ENCODE peak calls at places on chromosomes 11 and 22, in six cellular contexts. One of them, this sample, is unnamed.

GRCh38 chr11:76588455-76589325 is 81.9 kb downstream of the LRRC32 start:
- DNase-seq in AG10803: no peak
- DNase-seq in right cardiac atrium: peak; percentile 80
- DNase-seq in COLO829: no peak
- DNase-seq in CD8-positive, alpha-beta memory T cell: no peak
- DNase-seq in RCC 7860: no peak
- DNase-seq in this sample: no peak

GRCh38 chr22:23824476-23825245 is 14.1 kb downstream of the DERL3 start:
- DNase-seq in AG10803: no peak
- DNase-seq in right cardiac atrium: no peak
- DNase-seq in COLO829: no peak
- DNase-seq in CD8-positive, alpha-beta memory T cell: no peak
- DNase-seq in RCC 7860: no peak
- DNase-seq in this sample: no peak

GRCh38 chr11:69126286-69126685 is 29.4 kb upstream of the SMIM38 start:
- DNase-seq in AG10803: no peak
- DNase-seq in right cardiac atrium: peak; percentile 1
- DNase-seq in COLO829: no peak
- DNase-seq in CD8-positive, alpha-beta memory T cell: no peak
- DNase-seq in RCC 7860: no peak
- DNase-seq in this sample: no peak

GRCh38 chr11:106152824-106153223 is 75.4 kb downstream of the AASDHPPT start:
- DNase-seq in AG10803: peak; percentile 5
- DNase-seq in right cardiac atrium: no peak
- DNase-seq in COLO829: peak; percentile 71
- DNase-seq in CD8-positive, alpha-beta memory T cell: no peak
- DNase-seq in RCC 7860: no peak
- DNase-seq in this sample: no peak

GRCh38 chr22:20089977-20090729 is 10.1 kb downstream of the DGCR8 start:
- DNase-seq in AG10803: peak; percentile 52
- DNase-seq in right cardiac atrium: no peak
- DNase-seq in COLO829: no peak
- DNase-seq in CD8-positive, alpha-beta memory T cell: no peak
- DNase-seq in RCC 7860: no peak
- DNase-seq in this sample: no peak

GRCh38 chr22:35894937-35895708 is 133.5 kb downstream of the RBFOX2 start:
- DNase-seq in AG10803: peak; percentile 83
- DNase-seq in right cardiac atrium: no peak
- DNase-seq in COLO829: peak; percentile 86
- DNase-seq in CD8-positive, alpha-beta memory T cell: no peak
- DNase-seq in RCC 7860: no peak
- DNase-seq in this sample: no peak

GRCh38 chr22:32880906-32881596 is 79.5 kb downstream of the TIMP3 start:
- DNase-seq in AG10803: no peak
- DNase-seq in right cardiac atrium: peak; percentile 91
- DNase-seq in COLO829: no peak
- DNase-seq in CD8-positive, alpha-beta memory T cell: no peak
- DNase-seq in RCC 7860: no peak
- DNase-seq in this sample: no peak

GRCh38 chr11:65496304-65497140 is 2.3 kb upstream of the MALAT1 start:
- DNase-seq in AG10803: peak; percentile 73
- DNase-seq in right cardiac atrium: peak; percentile 17
- DNase-seq in COLO829: no peak
- DNase-seq in CD8-positive, alpha-beta memory T cell: no peak
- DNase-seq in RCC 7860: no peak
- DNase-seq in this sample: no peak

GRCh38 chr22:23037429-23038333 is 32.6 kb upstream of the GNAZ start:
- DNase-seq in AG10803: no peak
- DNase-seq in right cardiac atrium: no peak
- DNase-seq in COLO829: no peak
- DNase-seq in CD8-positive, alpha-beta memory T cell: no peak
- DNase-seq in RCC 7860: no peak
- DNase-seq in this sample: no peak